ENCODE peak calls at places on chromosome 9, in eight cellular contexts. S, F, W, Q, T, A, B and E are unnamed samples.

GRCh38 chr9:134641989-134642384 is 384 bp downstream of the COL5A1 start:
- DNase-seq in Q (no peak), W (no peak), B (no peak), F (no peak), A (no peak), T (no peak), S (no peak), E (no peak)

GRCh38 chr9:136880651-136881050 is 5.7 kb upstream of the TRAF2 start:
- DNase-seq in F (no peak), Q (no peak), W (no peak), S (no peak), A (no peak), T (no peak), B (no peak), E (no peak)

GRCh38 chr9:3704890-3705289 is 179.1 kb upstream of the RFX3 start:
- DNase-seq in A (no peak), Q (no peak), B (no peak), S (no peak), T (no peak), W (no peak), F (no peak), E (no peak)

GRCh38 chr9:37747271-37747753 is 6.3 kb upstream of the TRMT10B start:
- DNase-seq in B (peak; percentile 44), F (peak; percentile 25), T (peak; percentile 88), A (peak; percentile 17), S (peak; percentile 24), Q (peak; percentile 74), W (peak; percentile 74), E (peak; percentile 34)

GRCh38 chr9:88949425-88949824 is 41.8 kb upstream of the S1PR3 start:
- DNase-seq in A (no peak), T (no peak), Q (peak; percentile 71), B (peak; percentile 66), W (no peak), F (no peak), S (no peak), E (no peak)

GRCh38 chr9:109118802-109119438 is 827 bp downstream of the TMEM245 start:
- DNase-seq in Q (peak; percentile 13), S (no peak), A (no peak), F (no peak), T (peak; percentile 19), W (no peak), B (peak; percentile 25), E (no peak)

GRCh38 chr9:71854811-71855210 is 56.2 kb downstream of the ABHD17B start:
- DNase-seq in Q (no peak), W (no peak), F (no peak), B (no peak), T (no peak), S (no peak), A (no peak), E (no peak)

GRCh38 chr9:121738969-121739368 is 87.5 kb downstream of the DAB2IP start:
- DNase-seq in Q (no peak), B (no peak), T (no peak), S (no peak), W (no peak), F (no peak), A (no peak), E (no peak)

GRCh38 chr9:68560131-68560844 is 19.6 kb upstream of the TMEM252 start:
- DNase-seq in Q (peak; percentile 22), S (no peak), T (no peak), A (peak; percentile 17), W (no peak), F (no peak), B (peak; percentile 46), E (peak; percentile 27)

GRCh38 chr9:27179245-27179870 is 70.3 kb downstream of the TEK start:
- DNase-seq in T (no peak), B (no peak), S (no peak), F (no peak), A (no peak), Q (peak; percentile 61), W (no peak), E (no peak)

GRCh38 chr9:97802276-97802675 is 50.8 kb upstream of the FOXE1 start:
- DNase-seq in B (no peak), S (no peak), A (no peak), T (peak; percentile 70), F (no peak), Q (peak; percentile 67), W (no peak), E (no peak)